ENCODE peak calls at places on chromosomes 11 and 22, in five cellular contexts. M, E, Z, O and C are unnamed samples.

GRCh38 chr11:11382858-11383532 is 29.9 kb upstream of the CSNK2A3 start:
- DNase-seq in M (peak), E (peak), Z (peak), O (no peak), C (peak)

GRCh38 chr22:43945632-43946390 is 9.4 kb upstream of the SAMM50 start:
- DNase-seq in M (peak), E (peak), Z (no peak), O (peak), C (peak)

GRCh38 chr11:119361056-119361787 is 14.7 kb upstream of the MFRP start:
- DNase-seq in M (no peak), E (peak), Z (no peak), O (no peak), C (peak)

GRCh38 chr11:124581817-124582216 is 12.0 kb downstream of the OR8A1 start:
- DNase-seq in M (no peak), E (peak), Z (no peak), O (no peak), C (peak)

GRCh38 chr11:123033895-123034294 is 28.0 kb downstream of the HSPA8 start:
- DNase-seq in M (no peak), E (peak), Z (no peak), O (no peak), C (peak)

GRCh38 chr22:44676441-44677298 is 25.3 kb upstream of the PRR5 start:
- DNase-seq in M (no peak), E (no peak), Z (no peak), O (no peak), C (no peak)

GRCh38 chr11:62324738-62325556 is 12.3 kb upstream of the ASRGL1 start:
- DNase-seq in M (no peak), E (peak), Z (no peak), O (peak), C (peak)

GRCh38 chr22:34972498-34972897 is 93.5 kb upstream of the ISX start:
- DNase-seq in M (no peak), E (no peak), Z (no peak), O (no peak), C (peak)

GRCh38 chr11:77771135-77771534 is 49.4 kb downstream of the RSF1 start:
- DNase-seq in M (no peak), E (peak), Z (no peak), O (no peak), C (no peak)

GRCh38 chr11:96215094-96215782 is 127.8 kb downstream of the MAML2 start:
- DNase-seq in M (no peak), E (no peak), Z (no peak), O (no peak), C (peak)

GRCh38 chr22:20430641-20431519 is 6.7 kb downstream of the SCARF2 start:
- DNase-seq in M (peak), E (peak), Z (no peak), O (peak), C (peak)

GRCh38 chr22:43811777-43812148 is 342 bp downstream of the EFCAB6 start:
- DNase-seq in M (no peak), E (peak), Z (no peak), O (peak), C (peak)

GRCh38 chr22:44351685-44352377 is 39.1 kb upstream of the SHISAL1 start:
- DNase-seq in M (no peak), E (peak), Z (no peak), O (no peak), C (peak)

GRCh38 chr11:66609951-66610617 is 6.3 kb upstream of the RBM14 start:
- DNase-seq in M (no peak), E (no peak), Z (no peak), O (no peak), C (no peak)

GRCh38 chr11:66467034-66467659 is 442 bp downstream of the PELI3 start:
- DNase-seq in M (peak), E (peak), Z (no peak), O (no peak), C (peak)

GRCh38 chr11:70307176-70307575 is 36.7 kb downstream of the PPFIA1 start:
- DNase-seq in M (no peak), E (no peak), Z (no peak), O (no peak), C (no peak)

GRCh38 chr11:76656571-76657081 is 13.9 kb downstream of the LRRC32 start:
- DNase-seq in M (no peak), E (no peak), Z (no peak), O (no peak), C (peak)

GRCh38 chr11:82899191-82899820 is 924 bp downstream of the PRCP start:
- DNase-seq in M (no peak), E (no peak), Z (no peak), O (peak), C (peak)

GRCh38 chr11:126352163-126352562 is 3.3 kb upstream of the ST3GAL4 start:
- DNase-seq in M (no peak), E (no peak), Z (no peak), O (no peak), C (no peak)

GRCh38 chr22:49856343-49856742 is 2.7 kb downstream of the ZBED4 start:
- DNase-seq in M (no peak), E (no peak), Z (no peak), O (no peak), C (no peak)

GRCh38 chr22:36350751-36351594 is 36.8 kb downstream of the MYH9 start:
- DNase-seq in M (no peak), E (no peak), Z (no peak), O (no peak), C (peak)

GRCh38 chr22:47202819-47203553 is 440.5 kb downstream of the TBC1D22A start:
- DNase-seq in M (no peak), E (no peak), Z (no peak), O (no peak), C (no peak)

GRCh38 chr22:38758276-38758945 is 2.6 kb upstream of the SUN2 start:
- DNase-seq in M (peak), E (no peak), Z (no peak), O (no peak), C (peak)

GRCh38 chr11:133302056-133302455 is 230.2 kb downstream of the OPCML start:
- DNase-seq in M (no peak), E (no peak), Z (no peak), O (no peak), C (no peak)

GRCh38 chr11:35390737-35391682 is 28.3 kb downstream of the SLC1A2 start:
- DNase-seq in M (no peak), E (peak), Z (no peak), O (no peak), C (peak)

GRCh38 chr11:74238243-74238642 is 67.2 kb downstream of the PPME1 start:
- DNase-seq in M (no peak), E (no peak), Z (no peak), O (no peak), C (no peak)